ENCODE peak calls at places on chromosomes 12 and 14, in eight cellular contexts. One of them, this sample, is unnamed.

GRCh38 chr12:89848732-89849131 is 140.1 kb upstream of the ATP2B1 start:
- DNase-seq in upper lobe of left lung: no peak
- DNase-seq in sigmoid colon: no peak
- DNase-seq in foreskin fibroblast: no peak
- DNase-seq in SK-N-SH: no peak
- DNase-seq in stomach: no peak
- DNase-seq in OCI-LY7: no peak
- DNase-seq in bronchial epithelial cell: no peak
- DNase-seq in this sample: no peak

GRCh38 chr12:91729543-91729942 is 416.1 kb downstream of the BTG1 start:
- DNase-seq in sigmoid colon: no peak
- DNase-seq in SK-N-SH: no peak
- DNase-seq in stomach: no peak
- DNase-seq in foreskin fibroblast: no peak
- DNase-seq in OCI-LY7: no peak
- DNase-seq in bronchial epithelial cell: no peak
- DNase-seq in upper lobe of left lung: no peak
- DNase-seq in this sample: no peak

GRCh38 chr12:19482036-19482435 is 42.7 kb downstream of the AEBP2 start:
- DNase-seq in OCI-LY7: no peak
- DNase-seq in stomach: no peak
- DNase-seq in sigmoid colon: no peak
- DNase-seq in bronchial epithelial cell: peak
- DNase-seq in foreskin fibroblast: no peak
- DNase-seq in upper lobe of left lung: no peak
- DNase-seq in SK-N-SH: no peak
- DNase-seq in this sample: no peak

GRCh38 chr12:68482660-68483059 is 128.0 kb upstream of the RAP1B start:
- DNase-seq in upper lobe of left lung: peak
- DNase-seq in SK-N-SH: no peak
- DNase-seq in sigmoid colon: no peak
- DNase-seq in OCI-LY7: no peak
- DNase-seq in stomach: no peak
- DNase-seq in foreskin fibroblast: peak
- DNase-seq in bronchial epithelial cell: peak
- DNase-seq in this sample: no peak

GRCh38 chr14:53016919-53017318 is 66.1 kb upstream of the FERMT2 start:
- DNase-seq in bronchial epithelial cell: peak
- DNase-seq in foreskin fibroblast: no peak
- DNase-seq in SK-N-SH: no peak
- DNase-seq in upper lobe of left lung: no peak
- DNase-seq in sigmoid colon: no peak
- DNase-seq in OCI-LY7: no peak
- DNase-seq in stomach: no peak
- DNase-seq in this sample: no peak

GRCh38 chr14:86038401-86038985 is 508.5 kb downstream of the FLRT2 start:
- DNase-seq in stomach: peak
- DNase-seq in foreskin fibroblast: peak
- DNase-seq in SK-N-SH: peak
- DNase-seq in upper lobe of left lung: peak
- DNase-seq in bronchial epithelial cell: peak
- DNase-seq in sigmoid colon: no peak
- DNase-seq in OCI-LY7: peak
- DNase-seq in this sample: peak

GRCh38 chr14:45249847-45250575 is 3.0 kb downstream of the MIS18BP1 start:
- DNase-seq in stomach: no peak
- DNase-seq in upper lobe of left lung: no peak
- DNase-seq in OCI-LY7: peak
- DNase-seq in foreskin fibroblast: peak
- DNase-seq in bronchial epithelial cell: no peak
- DNase-seq in SK-N-SH: no peak
- DNase-seq in sigmoid colon: peak
- DNase-seq in this sample: no peak

GRCh38 chr14:76343386-76343785 is 32.6 kb upstream of the ESRRB start:
- DNase-seq in upper lobe of left lung: no peak
- DNase-seq in SK-N-SH: no peak
- DNase-seq in foreskin fibroblast: no peak
- DNase-seq in stomach: no peak
- DNase-seq in bronchial epithelial cell: no peak
- DNase-seq in sigmoid colon: no peak
- DNase-seq in OCI-LY7: no peak
- DNase-seq in this sample: no peak

GRCh38 chr12:106280101-106280500 is 22.4 kb upstream of the TCP11L2 start:
- DNase-seq in bronchial epithelial cell: no peak
- DNase-seq in stomach: no peak
- DNase-seq in foreskin fibroblast: no peak
- DNase-seq in upper lobe of left lung: no peak
- DNase-seq in sigmoid colon: no peak
- DNase-seq in SK-N-SH: no peak
- DNase-seq in OCI-LY7: no peak
- DNase-seq in this sample: no peak

GRCh38 chr12:81284137-81284536 is 206.3 kb downstream of the ACSS3 start:
- DNase-seq in stomach: no peak
- DNase-seq in bronchial epithelial cell: peak
- DNase-seq in sigmoid colon: no peak
- DNase-seq in foreskin fibroblast: peak
- DNase-seq in upper lobe of left lung: no peak
- DNase-seq in SK-N-SH: no peak
- DNase-seq in OCI-LY7: no peak
- DNase-seq in this sample: peak

GRCh38 chr14:93073833-93074769 is 41.6 kb downstream of the ITPK1 start:
- DNase-seq in upper lobe of left lung: peak
- DNase-seq in OCI-LY7: peak
- DNase-seq in sigmoid colon: no peak
- DNase-seq in foreskin fibroblast: peak
- DNase-seq in SK-N-SH: no peak
- DNase-seq in bronchial epithelial cell: peak
- DNase-seq in stomach: no peak
- DNase-seq in this sample: no peak

GRCh38 chr14:101812071-101812470 is 50.6 kb downstream of the PPP2R5C start:
- DNase-seq in bronchial epithelial cell: no peak
- DNase-seq in sigmoid colon: no peak
- DNase-seq in SK-N-SH: no peak
- DNase-seq in upper lobe of left lung: no peak
- DNase-seq in OCI-LY7: peak
- DNase-seq in stomach: no peak
- DNase-seq in foreskin fibroblast: no peak
- DNase-seq in this sample: no peak

GRCh38 chr12:49588761-49589516 is 16.5 kb downstream of the FAM186B start:
- DNase-seq in foreskin fibroblast: no peak
- DNase-seq in OCI-LY7: no peak
- DNase-seq in SK-N-SH: no peak
- DNase-seq in stomach: no peak
- DNase-seq in upper lobe of left lung: no peak
- DNase-seq in sigmoid colon: no peak
- DNase-seq in bronchial epithelial cell: peak
- DNase-seq in this sample: no peak

GRCh38 chr12:47022296-47022695 is 57.1 kb upstream of the PCED1B start:
- DNase-seq in stomach: no peak
- DNase-seq in bronchial epithelial cell: peak
- DNase-seq in sigmoid colon: no peak
- DNase-seq in foreskin fibroblast: peak
- DNase-seq in upper lobe of left lung: no peak
- DNase-seq in OCI-LY7: no peak
- DNase-seq in SK-N-SH: no peak
- DNase-seq in this sample: peak

GRCh38 chr14:68902357-68902756 is 76.7 kb downstream of the ACTN1 start:
- DNase-seq in OCI-LY7: no peak
- DNase-seq in sigmoid colon: no peak
- DNase-seq in SK-N-SH: no peak
- DNase-seq in stomach: no peak
- DNase-seq in foreskin fibroblast: no peak
- DNase-seq in bronchial epithelial cell: no peak
- DNase-seq in upper lobe of left lung: no peak
- DNase-seq in this sample: no peak

GRCh38 chr14:105589161-105589925 is 63.0 kb downstream of the TMEM121 start:
- DNase-seq in OCI-LY7: no peak
- DNase-seq in sigmoid colon: no peak
- DNase-seq in foreskin fibroblast: no peak
- DNase-seq in upper lobe of left lung: no peak
- DNase-seq in stomach: no peak
- DNase-seq in bronchial epithelial cell: no peak
- DNase-seq in SK-N-SH: no peak
- DNase-seq in this sample: no peak

GRCh38 chr14:20624495-20625070 is 16.9 kb downstream of the OR6S1 start:
- DNase-seq in OCI-LY7: no peak
- DNase-seq in foreskin fibroblast: peak
- DNase-seq in stomach: peak
- DNase-seq in bronchial epithelial cell: peak
- DNase-seq in SK-N-SH: no peak
- DNase-seq in upper lobe of left lung: peak
- DNase-seq in sigmoid colon: peak
- DNase-seq in this sample: peak

GRCh38 chr12:56206373-56207166 is 15.2 kb downstream of the RNF41 start:
- DNase-seq in stomach: peak
- DNase-seq in SK-N-SH: peak
- DNase-seq in foreskin fibroblast: peak
- DNase-seq in bronchial epithelial cell: peak
- DNase-seq in sigmoid colon: peak
- DNase-seq in upper lobe of left lung: peak
- DNase-seq in OCI-LY7: peak
- DNase-seq in this sample: peak

GRCh38 chr14:61466249-61466904 is 145.0 kb downstream of the PRKCH start:
- DNase-seq in foreskin fibroblast: peak
- DNase-seq in stomach: no peak
- DNase-seq in bronchial epithelial cell: peak
- DNase-seq in OCI-LY7: no peak
- DNase-seq in upper lobe of left lung: peak
- DNase-seq in SK-N-SH: no peak
- DNase-seq in sigmoid colon: peak
- DNase-seq in this sample: peak

GRCh38 chr14:88463318-88463717 is 77.9 kb downstream of the SPATA7 start:
- DNase-seq in foreskin fibroblast: peak
- DNase-seq in stomach: no peak
- DNase-seq in bronchial epithelial cell: peak
- DNase-seq in SK-N-SH: no peak
- DNase-seq in upper lobe of left lung: no peak
- DNase-seq in OCI-LY7: peak
- DNase-seq in sigmoid colon: no peak
- DNase-seq in this sample: no peak

GRCh38 chr12:10331642-10332239 is 24.1 kb downstream of the KLRD1 start:
- DNase-seq in SK-N-SH: peak
- DNase-seq in upper lobe of left lung: no peak
- DNase-seq in OCI-LY7: peak
- DNase-seq in stomach: no peak
- DNase-seq in foreskin fibroblast: peak
- DNase-seq in sigmoid colon: no peak
- DNase-seq in bronchial epithelial cell: peak
- DNase-seq in this sample: no peak

GRCh38 chr12:2692156-2692555 is 102.6 kb upstream of the FKBP4 start:
- DNase-seq in sigmoid colon: no peak
- DNase-seq in SK-N-SH: no peak
- DNase-seq in bronchial epithelial cell: no peak
- DNase-seq in upper lobe of left lung: no peak
- DNase-seq in stomach: no peak
- DNase-seq in OCI-LY7: no peak
- DNase-seq in foreskin fibroblast: no peak
- DNase-seq in this sample: no peak

GRCh38 chr12:2690348-2691000 is 104.3 kb upstream of the FKBP4 start:
- DNase-seq in SK-N-SH: no peak
- DNase-seq in stomach: no peak
- DNase-seq in bronchial epithelial cell: no peak
- DNase-seq in foreskin fibroblast: no peak
- DNase-seq in OCI-LY7: no peak
- DNase-seq in upper lobe of left lung: no peak
- DNase-seq in sigmoid colon: no peak
- DNase-seq in this sample: no peak

GRCh38 chr12:2691001-2691339 is 103.8 kb upstream of the FKBP4 start:
- DNase-seq in sigmoid colon: no peak
- DNase-seq in bronchial epithelial cell: peak
- DNase-seq in foreskin fibroblast: peak
- DNase-seq in stomach: no peak
- DNase-seq in OCI-LY7: no peak
- DNase-seq in SK-N-SH: no peak
- DNase-seq in upper lobe of left lung: no peak
- DNase-seq in this sample: no peak

GRCh38 chr12:2689879-2690278 is 104.9 kb upstream of the FKBP4 start:
- DNase-seq in sigmoid colon: no peak
- DNase-seq in upper lobe of left lung: no peak
- DNase-seq in OCI-LY7: no peak
- DNase-seq in bronchial epithelial cell: no peak
- DNase-seq in SK-N-SH: no peak
- DNase-seq in stomach: no peak
- DNase-seq in foreskin fibroblast: no peak
- DNase-seq in this sample: no peak

GRCh38 chr12:2691340-2692111 is 103.2 kb upstream of the FKBP4 start:
- DNase-seq in stomach: no peak
- DNase-seq in sigmoid colon: no peak
- DNase-seq in bronchial epithelial cell: peak
- DNase-seq in upper lobe of left lung: no peak
- DNase-seq in foreskin fibroblast: peak
- DNase-seq in SK-N-SH: no peak
- DNase-seq in OCI-LY7: peak
- DNase-seq in this sample: no peak
- H3K4me3 ChIP-seq in stomach: peak
- H3K4me3 ChIP-seq in sigmoid colon: peak
- H3K4me3 ChIP-seq in bronchial epithelial cell: peak
- H3K4me3 ChIP-seq in upper lobe of left lung: peak
- H3K4me3 ChIP-seq in foreskin fibroblast: peak
- H3K4me3 ChIP-seq in SK-N-SH: no peak
- H3K4me3 ChIP-seq in OCI-LY7: no peak
- H3K4me3 ChIP-seq in this sample: no peak

DNA sequence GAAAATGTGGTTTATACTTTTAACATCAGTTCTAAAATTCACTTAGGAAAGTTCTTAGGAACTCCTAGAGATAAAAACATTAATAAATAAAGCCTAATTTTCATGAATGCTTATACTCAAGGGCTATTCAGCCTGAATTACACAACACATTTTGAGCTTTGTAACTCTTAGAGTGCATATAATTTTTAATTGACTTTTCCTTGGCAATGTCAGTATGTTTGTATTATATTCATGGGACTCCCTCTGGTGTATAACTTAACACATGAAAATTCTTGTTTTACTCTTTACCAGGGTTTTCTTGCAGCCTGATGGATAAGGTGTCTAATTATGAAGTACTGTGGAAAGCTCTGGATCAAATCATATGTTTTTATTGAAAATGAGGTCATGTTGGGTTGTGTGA is 150.6 kb upstream of the HMGA2 start:
- DNase-seq in sigmoid colon: no peak
- DNase-seq in bronchial epithelial cell: peak
- DNase-seq in upper lobe of left lung: no peak
- DNase-seq in stomach: no peak
- DNase-seq in SK-N-SH: no peak
- DNase-seq in OCI-LY7: no peak
- DNase-seq in foreskin fibroblast: peak
- DNase-seq in this sample: no peak
- TF ChIP-seq CTCF in sigmoid colon: no peak
- TF ChIP-seq CTCF in bronchial epithelial cell: no peak
- TF ChIP-seq CTCF in upper lobe of left lung: peak
- TF ChIP-seq CTCF in stomach: no peak
- TF ChIP-seq CTCF in SK-N-SH: peak
- TF ChIP-seq CTCF in OCI-LY7: peak
- TF ChIP-seq CTCF in foreskin fibroblast: no peak
- TF ChIP-seq CTCF in this sample: peak

GRCh38 chr14:89957791-89958190 is 2.1 kb downstream of the TDP1 start:
- DNase-seq in upper lobe of left lung: no peak
- DNase-seq in OCI-LY7: no peak
- DNase-seq in SK-N-SH: no peak
- DNase-seq in foreskin fibroblast: peak
- DNase-seq in bronchial epithelial cell: no peak
- DNase-seq in sigmoid colon: no peak
- DNase-seq in stomach: no peak
- DNase-seq in this sample: no peak
- H3K4me3 ChIP-seq in upper lobe of left lung: no peak
- H3K4me3 ChIP-seq in OCI-LY7: peak
- H3K4me3 ChIP-seq in SK-N-SH: no peak
- H3K4me3 ChIP-seq in foreskin fibroblast: no peak
- H3K4me3 ChIP-seq in bronchial epithelial cell: no peak
- H3K4me3 ChIP-seq in sigmoid colon: no peak
- H3K4me3 ChIP-seq in stomach: no peak
- H3K4me3 ChIP-seq in this sample: no peak

GRCh38 chr12:54431911-54432814 is 13.1 kb upstream of the ITGA5 start:
- DNase-seq in SK-N-SH: no peak
- DNase-seq in sigmoid colon: peak
- DNase-seq in OCI-LY7: no peak
- DNase-seq in stomach: peak
- DNase-seq in upper lobe of left lung: peak
- DNase-seq in bronchial epithelial cell: peak
- DNase-seq in foreskin fibroblast: peak
- DNase-seq in this sample: no peak
- TF ChIP-seq CTCF in SK-N-SH: no peak
- TF ChIP-seq CTCF in sigmoid colon: no peak
- TF ChIP-seq CTCF in OCI-LY7: no peak
- TF ChIP-seq CTCF in stomach: no peak
- TF ChIP-seq CTCF in upper lobe of left lung: no peak
- TF ChIP-seq CTCF in bronchial epithelial cell: no peak
- TF ChIP-seq CTCF in foreskin fibroblast: no peak
- TF ChIP-seq CTCF in this sample: no peak

This sample was measured in PC-9.